ENCODE peak calls at places on chromosomes 5 and 9, in five cellular contexts. One of them, this sample, is unnamed.

GRCh38 chr5:115577329-115577728 is 24.9 kb downstream of the TICAM2 start:
- DNase-seq in EL: peak; percentile 28
- DNase-seq in H7: no peak
- DNase-seq in stimulated activated CD8-positive, alpha-beta memory T cell treated with anti-CD3 and anti-CD28 coated beads, Interleukin-4, amount 100 ng/mL, for 1 hour: no peak
- DNase-seq in memory B cell: no peak
- DNase-seq in this sample: no peak

GRCh38 chr5:116421080-116421629 is 153.5 kb downstream of the SEMA6A start:
- DNase-seq in H7: no peak
- DNase-seq in memory B cell: no peak
- DNase-seq in stimulated activated CD8-positive, alpha-beta memory T cell treated with anti-CD3 and anti-CD28 coated beads, Interleukin-4, amount 100 ng/mL, for 1 hour: no peak
- DNase-seq in EL: no peak
- DNase-seq in this sample: no peak

GRCh38 chr5:134003064-134003956 is 1.5 kb downstream of the VDAC1 start:
- DNase-seq in stimulated activated CD8-positive, alpha-beta memory T cell treated with anti-CD3 and anti-CD28 coated beads, Interleukin-4, amount 100 ng/mL, for 1 hour: no peak
- DNase-seq in memory B cell: no peak
- DNase-seq in EL: no peak
- DNase-seq in H7: peak; percentile 41
- DNase-seq in this sample: no peak

GRCh38 chr9:124216474-124217176 is 41.1 kb upstream of the NEK6 start:
- DNase-seq in EL: no peak
- DNase-seq in memory B cell: peak; percentile 65
- DNase-seq in H7: no peak
- DNase-seq in stimulated activated CD8-positive, alpha-beta memory T cell treated with anti-CD3 and anti-CD28 coated beads, Interleukin-4, amount 100 ng/mL, for 1 hour: no peak
- DNase-seq in this sample: no peak

GRCh38 chr5:31657315-31657714 is 18.4 kb downstream of the PDZD2 start:
- DNase-seq in H7: no peak
- DNase-seq in memory B cell: no peak
- DNase-seq in stimulated activated CD8-positive, alpha-beta memory T cell treated with anti-CD3 and anti-CD28 coated beads, Interleukin-4, amount 100 ng/mL, for 1 hour: no peak
- DNase-seq in EL: no peak
- DNase-seq in this sample: no peak

GRCh38 chr5:133273661-133274596 is 222.1 kb downstream of the HSPA4 start:
- DNase-seq in stimulated activated CD8-positive, alpha-beta memory T cell treated with anti-CD3 and anti-CD28 coated beads, Interleukin-4, amount 100 ng/mL, for 1 hour: no peak
- DNase-seq in memory B cell: no peak
- DNase-seq in H7: no peak
- DNase-seq in EL: peak; percentile 50
- DNase-seq in this sample: no peak

GRCh38 chr5:149831492-149831891 is 101.4 kb downstream of the PPARGC1B start:
- DNase-seq in stimulated activated CD8-positive, alpha-beta memory T cell treated with anti-CD3 and anti-CD28 coated beads, Interleukin-4, amount 100 ng/mL, for 1 hour: no peak
- DNase-seq in EL: peak; percentile 73
- DNase-seq in H7: no peak
- DNase-seq in memory B cell: no peak
- DNase-seq in this sample: peak; percentile 37

GRCh38 chr9:125541840-125542243 is 165.2 kb downstream of the MAPKAP1 start:
- DNase-seq in stimulated activated CD8-positive, alpha-beta memory T cell treated with anti-CD3 and anti-CD28 coated beads, Interleukin-4, amount 100 ng/mL, for 1 hour: no peak
- DNase-seq in EL: no peak
- DNase-seq in memory B cell: no peak
- DNase-seq in H7: no peak
- DNase-seq in this sample: no peak

GRCh38 chr5:124797665-124798087 is 51.2 kb upstream of the ZNF608 start:
- DNase-seq in stimulated activated CD8-positive, alpha-beta memory T cell treated with anti-CD3 and anti-CD28 coated beads, Interleukin-4, amount 100 ng/mL, for 1 hour: no peak
- DNase-seq in memory B cell: no peak
- DNase-seq in H7: no peak
- DNase-seq in EL: no peak
- DNase-seq in this sample: no peak

GRCh38 chr5:123805300-123805699 is 293.3 kb downstream of the CSNK1G3 start:
- DNase-seq in stimulated activated CD8-positive, alpha-beta memory T cell treated with anti-CD3 and anti-CD28 coated beads, Interleukin-4, amount 100 ng/mL, for 1 hour: no peak
- DNase-seq in H7: no peak
- DNase-seq in memory B cell: no peak
- DNase-seq in EL: no peak
- DNase-seq in this sample: no peak

GRCh38 chr5:22709743-22710142 is 143.4 kb downstream of the CDH12 start:
- DNase-seq in stimulated activated CD8-positive, alpha-beta memory T cell treated with anti-CD3 and anti-CD28 coated beads, Interleukin-4, amount 100 ng/mL, for 1 hour: no peak
- DNase-seq in memory B cell: no peak
- DNase-seq in EL: no peak
- DNase-seq in H7: no peak
- DNase-seq in this sample: no peak

GRCh38 chr9:34338664-34339063 is 9.3 kb downstream of the NUDT2 start:
- DNase-seq in stimulated activated CD8-positive, alpha-beta memory T cell treated with anti-CD3 and anti-CD28 coated beads, Interleukin-4, amount 100 ng/mL, for 1 hour: no peak
- DNase-seq in memory B cell: no peak
- DNase-seq in EL: no peak
- DNase-seq in H7: no peak
- DNase-seq in this sample: no peak

GRCh38 chr5:140324834-140325195 is 21.6 kb downstream of the HBEGF start:
- DNase-seq in memory B cell: no peak
- DNase-seq in stimulated activated CD8-positive, alpha-beta memory T cell treated with anti-CD3 and anti-CD28 coated beads, Interleukin-4, amount 100 ng/mL, for 1 hour: no peak
- DNase-seq in H7: no peak
- DNase-seq in EL: peak; percentile 77
- DNase-seq in this sample: no peak

GRCh38 chr5:160657622-160658458 is 194.2 kb downstream of the ATP10B start:
- DNase-seq in EL: no peak
- DNase-seq in memory B cell: no peak
- DNase-seq in stimulated activated CD8-positive, alpha-beta memory T cell treated with anti-CD3 and anti-CD28 coated beads, Interleukin-4, amount 100 ng/mL, for 1 hour: no peak
- DNase-seq in H7: no peak
- DNase-seq in this sample: no peak

GRCh38 chr5:36880761-36881160 is 4.2 kb downstream of the NIPBL start:
- DNase-seq in H7: no peak
- DNase-seq in EL: no peak
- DNase-seq in stimulated activated CD8-positive, alpha-beta memory T cell treated with anti-CD3 and anti-CD28 coated beads, Interleukin-4, amount 100 ng/mL, for 1 hour: no peak
- DNase-seq in memory B cell: no peak
- DNase-seq in this sample: no peak

GRCh38 chr5:165328856-165329255 is 1823.4 kb downstream of the MAT2B start:
- DNase-seq in stimulated activated CD8-positive, alpha-beta memory T cell treated with anti-CD3 and anti-CD28 coated beads, Interleukin-4, amount 100 ng/mL, for 1 hour: no peak
- DNase-seq in EL: no peak
- DNase-seq in memory B cell: no peak
- DNase-seq in H7: no peak
- DNase-seq in this sample: no peak

GRCh38 chr5:101047181-101047580 is 144.1 kb upstream of the ST8SIA4 start:
- DNase-seq in EL: no peak
- DNase-seq in memory B cell: no peak
- DNase-seq in H7: no peak
- DNase-seq in stimulated activated CD8-positive, alpha-beta memory T cell treated with anti-CD3 and anti-CD28 coated beads, Interleukin-4, amount 100 ng/mL, for 1 hour: no peak
- DNase-seq in this sample: no peak

GRCh38 chr5:73151733-73152410 is 21.1 kb upstream of the TMEM174 start:
- DNase-seq in H7: no peak
- DNase-seq in stimulated activated CD8-positive, alpha-beta memory T cell treated with anti-CD3 and anti-CD28 coated beads, Interleukin-4, amount 100 ng/mL, for 1 hour: no peak
- DNase-seq in memory B cell: no peak
- DNase-seq in EL: no peak
- DNase-seq in this sample: no peak

GRCh38 chr5:51225671-51226419 is 157.4 kb upstream of the ISL1 start:
- DNase-seq in H7: no peak
- DNase-seq in EL: no peak
- DNase-seq in memory B cell: no peak
- DNase-seq in stimulated activated CD8-positive, alpha-beta memory T cell treated with anti-CD3 and anti-CD28 coated beads, Interleukin-4, amount 100 ng/mL, for 1 hour: no peak
- DNase-seq in this sample: no peak

GRCh38 chr5:38426986-38427950 is 129.2 kb downstream of the LIFR start:
- DNase-seq in stimulated activated CD8-positive, alpha-beta memory T cell treated with anti-CD3 and anti-CD28 coated beads, Interleukin-4, amount 100 ng/mL, for 1 hour: no peak
- DNase-seq in H7: no peak
- DNase-seq in memory B cell: no peak
- DNase-seq in EL: peak; percentile 47
- DNase-seq in this sample: no peak

GRCh38 chr5:125604104-125604503 is 819.1 kb upstream of the GRAMD2B start:
- DNase-seq in EL: no peak
- DNase-seq in stimulated activated CD8-positive, alpha-beta memory T cell treated with anti-CD3 and anti-CD28 coated beads, Interleukin-4, amount 100 ng/mL, for 1 hour: no peak
- DNase-seq in H7: no peak
- DNase-seq in memory B cell: no peak
- DNase-seq in this sample: no peak

GRCh38 chr5:43554497-43554896 is 2.4 kb downstream of the PAIP1 start:
- DNase-seq in stimulated activated CD8-positive, alpha-beta memory T cell treated with anti-CD3 and anti-CD28 coated beads, Interleukin-4, amount 100 ng/mL, for 1 hour: no peak
- DNase-seq in memory B cell: no peak
- DNase-seq in H7: no peak
- DNase-seq in EL: no peak
- DNase-seq in this sample: no peak

GRCh38 chr5:64690417-64691151 is at the start of gene SHISAL2B:
- DNase-seq in EL: peak; percentile 42
- DNase-seq in H7: peak; percentile 83
- DNase-seq in memory B cell: no peak
- DNase-seq in stimulated activated CD8-positive, alpha-beta memory T cell treated with anti-CD3 and anti-CD28 coated beads, Interleukin-4, amount 100 ng/mL, for 1 hour: no peak
- DNase-seq in this sample: peak; percentile 37

GRCh38 chr9:95012902-95013301 is 286.4 kb downstream of the AOPEP start:
- DNase-seq in stimulated activated CD8-positive, alpha-beta memory T cell treated with anti-CD3 and anti-CD28 coated beads, Interleukin-4, amount 100 ng/mL, for 1 hour: no peak
- DNase-seq in EL: no peak
- DNase-seq in H7: no peak
- DNase-seq in memory B cell: no peak
- DNase-seq in this sample: no peak

GRCh38 chr5:168971100-168971499 is 329.8 kb downstream of the SLIT3 start:
- DNase-seq in memory B cell: no peak
- DNase-seq in stimulated activated CD8-positive, alpha-beta memory T cell treated with anti-CD3 and anti-CD28 coated beads, Interleukin-4, amount 100 ng/mL, for 1 hour: no peak
- DNase-seq in H7: no peak
- DNase-seq in EL: no peak
- DNase-seq in this sample: no peak

GRCh38 chr5:14790220-14790619 is 81.4 kb downstream of the ANKH start:
- DNase-seq in EL: no peak
- DNase-seq in memory B cell: no peak
- DNase-seq in H7: no peak
- DNase-seq in stimulated activated CD8-positive, alpha-beta memory T cell treated with anti-CD3 and anti-CD28 coated beads, Interleukin-4, amount 100 ng/mL, for 1 hour: no peak
- DNase-seq in this sample: no peak

GRCh38 chr9:101536938-101537337 is 3.3 kb downstream of the RNF20 start:
- DNase-seq in stimulated activated CD8-positive, alpha-beta memory T cell treated with anti-CD3 and anti-CD28 coated beads, Interleukin-4, amount 100 ng/mL, for 1 hour: no peak
- DNase-seq in H7: peak; percentile 30
- DNase-seq in memory B cell: no peak
- DNase-seq in EL: peak; percentile 34
- DNase-seq in this sample: no peak

GRCh38 chr5:134577022-134577795 is 51.7 kb downstream of the JADE2 start:
- DNase-seq in H7: peak; percentile 57
- DNase-seq in stimulated activated CD8-positive, alpha-beta memory T cell treated with anti-CD3 and anti-CD28 coated beads, Interleukin-4, amount 100 ng/mL, for 1 hour: no peak
- DNase-seq in memory B cell: no peak
- DNase-seq in EL: peak; percentile 87
- DNase-seq in this sample: no peak

GRCh38 chr5:43582082-43583005 is 20.6 kb upstream of the NNT start:
- DNase-seq in EL: no peak
- DNase-seq in stimulated activated CD8-positive, alpha-beta memory T cell treated with anti-CD3 and anti-CD28 coated beads, Interleukin-4, amount 100 ng/mL, for 1 hour: no peak
- DNase-seq in H7: no peak
- DNase-seq in memory B cell: no peak
- DNase-seq in this sample: no peak

GRCh38 chr9:93071464-93071863 is 13.0 kb downstream of the SUSD3 start:
- DNase-seq in H7: peak; percentile 91
- DNase-seq in stimulated activated CD8-positive, alpha-beta memory T cell treated with anti-CD3 and anti-CD28 coated beads, Interleukin-4, amount 100 ng/mL, for 1 hour: no peak
- DNase-seq in EL: peak; percentile 21
- DNase-seq in memory B cell: no peak
- DNase-seq in this sample: no peak

GRCh38 chr9:123365881-123366528 is 10.0 kb downstream of the CRB2 start:
- DNase-seq in stimulated activated CD8-positive, alpha-beta memory T cell treated with anti-CD3 and anti-CD28 coated beads, Interleukin-4, amount 100 ng/mL, for 1 hour: no peak
- DNase-seq in EL: no peak
- DNase-seq in H7: peak; percentile 82
- DNase-seq in memory B cell: no peak
- DNase-seq in this sample: no peak

GRCh38 chr5:142839711-142840441 is 69.7 kb downstream of the ARHGAP26 start:
- DNase-seq in EL: no peak
- DNase-seq in stimulated activated CD8-positive, alpha-beta memory T cell treated with anti-CD3 and anti-CD28 coated beads, Interleukin-4, amount 100 ng/mL, for 1 hour: no peak
- DNase-seq in H7: no peak
- DNase-seq in memory B cell: no peak
- DNase-seq in this sample: no peak

GRCh38 chr5:117788596-117788995 is 1199.8 kb downstream of the DTWD2 start:
- DNase-seq in EL: peak; percentile 16
- DNase-seq in stimulated activated CD8-positive, alpha-beta memory T cell treated with anti-CD3 and anti-CD28 coated beads, Interleukin-4, amount 100 ng/mL, for 1 hour: no peak
- DNase-seq in memory B cell: no peak
- DNase-seq in H7: no peak
- DNase-seq in this sample: no peak

GRCh38 chr5:178129296-178129695 is 1.5 kb upstream of the RMND5B start:
- DNase-seq in EL: no peak
- DNase-seq in H7: peak; percentile 37
- DNase-seq in stimulated activated CD8-positive, alpha-beta memory T cell treated with anti-CD3 and anti-CD28 coated beads, Interleukin-4, amount 100 ng/mL, for 1 hour: no peak
- DNase-seq in memory B cell: no peak
- DNase-seq in this sample: no peak

GRCh38 chr9:110115868-110116542 is 92.0 kb downstream of the C9orf152 start:
- DNase-seq in memory B cell: no peak
- DNase-seq in EL: peak; percentile 95
- DNase-seq in H7: no peak
- DNase-seq in stimulated activated CD8-positive, alpha-beta memory T cell treated with anti-CD3 and anti-CD28 coated beads, Interleukin-4, amount 100 ng/mL, for 1 hour: no peak
- DNase-seq in this sample: no peak

GRCh38 chr9:89748020-89748670 is 143.3 kb downstream of the GADD45G start:
- DNase-seq in H7: no peak
- DNase-seq in EL: no peak
- DNase-seq in stimulated activated CD8-positive, alpha-beta memory T cell treated with anti-CD3 and anti-CD28 coated beads, Interleukin-4, amount 100 ng/mL, for 1 hour: no peak
- DNase-seq in memory B cell: no peak
- DNase-seq in this sample: no peak

GRCh38 chr9:91131433-91131839 is 230.3 kb downstream of the AUH start:
- DNase-seq in EL: peak; percentile 96
- DNase-seq in H7: no peak
- DNase-seq in stimulated activated CD8-positive, alpha-beta memory T cell treated with anti-CD3 and anti-CD28 coated beads, Interleukin-4, amount 100 ng/mL, for 1 hour: no peak
- DNase-seq in memory B cell: no peak
- DNase-seq in this sample: no peak

GRCh38 chr9:130666393-130667116 is 2.2 kb downstream of the PRDM12 start:
- DNase-seq in stimulated activated CD8-positive, alpha-beta memory T cell treated with anti-CD3 and anti-CD28 coated beads, Interleukin-4, amount 100 ng/mL, for 1 hour: no peak
- DNase-seq in H7: peak; percentile 84
- DNase-seq in EL: no peak
- DNase-seq in memory B cell: no peak
- DNase-seq in this sample: no peak

This sample was measured in GM12891.